ENCODE peak calls at places on chromosomes 12 and 14, in four cellular contexts. One of them, this sample, is unnamed.

GRCh38 chr14:40981247-40981646 is 625.4 kb upstream of the LRFN5 start:
- DNase-seq in pulmonary artery endothelial cell: no peak
- DNase-seq in sigmoid colon: no peak
- DNase-seq in neural crest cell: no peak
- DNase-seq in this sample: no peak

GRCh38 chr14:99747582-99748330 is 45.5 kb upstream of the EML1 start:
- DNase-seq in neural crest cell: no peak
- DNase-seq in sigmoid colon: no peak
- DNase-seq in pulmonary artery endothelial cell: no peak
- DNase-seq in this sample: no peak

GRCh38 chr14:106372870-106373657 is 846.7 kb downstream of the TMEM121 start:
- DNase-seq in sigmoid colon: no peak
- DNase-seq in pulmonary artery endothelial cell: no peak
- DNase-seq in neural crest cell: no peak
- DNase-seq in this sample: peak

GRCh38 chr12:107091989-107092641 is 1.2 kb downstream of the CRY1 start:
- DNase-seq in sigmoid colon: no peak
- DNase-seq in pulmonary artery endothelial cell: peak
- DNase-seq in neural crest cell: peak
- DNase-seq in this sample: peak

GRCh38 chr14:101191086-101191881 is 287.8 kb upstream of the RTL1 start:
- DNase-seq in neural crest cell: no peak
- DNase-seq in sigmoid colon: peak
- DNase-seq in pulmonary artery endothelial cell: no peak
- DNase-seq in this sample: no peak

GRCh38 chr12:29771786-29772185 is 12.0 kb downstream of the TMTC1 start:
- DNase-seq in neural crest cell: no peak
- DNase-seq in sigmoid colon: no peak
- DNase-seq in pulmonary artery endothelial cell: no peak
- DNase-seq in this sample: no peak

GRCh38 chr14:75533791-75534190 is 11.5 kb downstream of the BATF start:
- DNase-seq in neural crest cell: no peak
- DNase-seq in pulmonary artery endothelial cell: no peak
- DNase-seq in sigmoid colon: no peak
- DNase-seq in this sample: no peak

GRCh38 chr12:62332598-62332997 is 72.4 kb downstream of the USP15 start:
- DNase-seq in sigmoid colon: no peak
- DNase-seq in neural crest cell: no peak
- DNase-seq in pulmonary artery endothelial cell: no peak
- DNase-seq in this sample: no peak

GRCh38 chr14:69713127-69713800 is 53.7 kb upstream of the SRSF5 start:
- DNase-seq in sigmoid colon: no peak
- DNase-seq in pulmonary artery endothelial cell: no peak
- DNase-seq in neural crest cell: no peak
- DNase-seq in this sample: no peak

GRCh38 chr14:103512701-103513611 is 9.7 kb downstream of the CKB start:
- DNase-seq in pulmonary artery endothelial cell: no peak
- DNase-seq in sigmoid colon: peak
- DNase-seq in neural crest cell: no peak
- DNase-seq in this sample: no peak

GRCh38 chr14:34711169-34711568 is 3.2 kb downstream of the CFL2 start:
- DNase-seq in pulmonary artery endothelial cell: no peak
- DNase-seq in sigmoid colon: no peak
- DNase-seq in neural crest cell: no peak
- DNase-seq in this sample: no peak

This sample was measured in NT2/D1.